ENCODE peak calls at places on chromosomes 6 and 20, in nine cellular contexts. Q, P, Z, U, T, E, H, F and Y are unnamed samples.

GRCh38 chr6:190596-191395 is 101.5 kb upstream of the DUSP22 start:
- DNase-seq in Q (no peak), P (no peak), Z (no peak), U (no peak), T (no peak), E (no peak), H (no peak), F (no peak), Y (no peak)

GRCh38 chr6:140026561-140026960 is 652.1 kb upstream of the CITED2 start:
- DNase-seq in Q (no peak), P (no peak), Z (no peak), U (no peak), T (no peak), E (no peak), H (no peak), F (no peak), Y (no peak)

GRCh38 chr6:127515234-127515793 is 3.8 kb downstream of the MTCL3 start:
- DNase-seq in Q (no peak), P (peak; percentile 30), Z (peak; percentile 2), U (no peak), T (no peak), E (peak; percentile 10), H (peak; percentile 33), F (no peak), Y (no peak)

GRCh38 chr6:31734247-31734702 is 2.1 kb downstream of the CLIC1 start:
- DNase-seq in Q (no peak), P (no peak), Z (no peak), U (no peak), T (no peak), E (no peak), H (no peak), F (no peak), Y (no peak)

GRCh38 chr20:1426231-1426849 is 33.5 kb upstream of the FKBP1A start:
- DNase-seq in Q (no peak), P (no peak), Z (no peak), U (no peak), T (no peak), E (no peak), H (no peak), F (no peak), Y (no peak)

GRCh38 chr6:144344651-144345050 is 59.5 kb downstream of the UTRN start:
- DNase-seq in Q (no peak), P (no peak), Z (no peak), U (no peak), T (no peak), E (no peak), H (no peak), F (no peak), Y (no peak)

GRCh38 chr6:163667372-163668060 is 253.0 kb downstream of the QKI start:
- DNase-seq in Q (peak; percentile 35), P (no peak), Z (no peak), U (no peak), T (no peak), E (peak; percentile 30), H (peak; percentile 10), F (peak; percentile 66), Y (peak; percentile 15)

GRCh38 chr6:157064502-157064901 is 258.8 kb downstream of the TMEM242 start:
- DNase-seq in Q (no peak), P (no peak), Z (no peak), U (no peak), T (no peak), E (no peak), H (no peak), F (no peak), Y (no peak)

GRCh38 chr6:158225767-158226166 is 57.6 kb downstream of the GTF2H5 start:
- DNase-seq in Q (no peak), P (no peak), Z (no peak), U (no peak), T (no peak), E (no peak), H (no peak), F (no peak), Y (no peak)

GRCh38 chr6:50807035-50807434 is 11.6 kb upstream of the TFAP2B start:
- DNase-seq in Q (no peak), P (no peak), Z (no peak), U (no peak), T (no peak), E (no peak), H (no peak), F (no peak), Y (no peak)

GRCh38 chr6:157905590-157906337 is 75.9 kb upstream of the SYNJ2 start:
- DNase-seq in Q (no peak), P (no peak), Z (no peak), U (no peak), T (no peak), E (no peak), H (no peak), F (no peak), Y (no peak)

DNA sequence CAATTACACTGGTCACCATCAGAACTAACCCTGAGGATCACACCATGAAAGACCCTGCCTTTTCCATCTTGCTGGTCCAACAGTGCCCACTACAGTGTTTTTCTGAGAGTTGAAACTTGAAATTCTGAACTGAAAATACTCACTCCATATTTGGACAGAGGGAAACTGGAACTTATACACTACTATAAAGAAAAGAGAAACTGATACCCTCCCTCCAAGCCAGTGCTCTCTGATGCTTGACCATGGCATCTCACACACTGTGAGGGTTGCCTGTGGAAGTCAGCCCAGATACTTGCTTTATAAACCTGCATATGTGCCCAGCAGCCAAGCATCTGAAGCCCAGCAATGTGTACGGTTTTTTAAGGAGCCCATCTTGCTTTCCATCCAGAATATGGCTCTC is 108.7 kb downstream of the FOXA2 start:
- DNase-seq in Q (no peak), P (no peak), Z (no peak), U (no peak), T (no peak), E (no peak), H (no peak), F (no peak), Y (no peak)
- TF ChIP-seq CTCF in Q (no peak), P (no peak), Z (no peak), U (no peak), T (no peak), E (no peak), H (no peak), F (no peak), Y (no peak)

GRCh38 chr20:23047738-23048214 is 1.7 kb downstream of the THBD start:
- DNase-seq in Q (no peak), P (no peak), Z (no peak), U (peak; percentile 79), T (no peak), E (peak; percentile 24), H (no peak), F (peak; percentile 65), Y (no peak)
- H3K4me3 ChIP-seq in Q (peak overlapping the region; percentile 44), P (peak overlapping the region; percentile 36), Z (peak overlapping the region; percentile 53), U (peak overlapping the region; percentile 79), T (peak overlapping the region; percentile 75), E (no peak overlapping the region), H (no peak overlapping the region), F (peak overlapping the region; percentile 78), Y (peak overlapping the region; percentile 45)

DNA sequence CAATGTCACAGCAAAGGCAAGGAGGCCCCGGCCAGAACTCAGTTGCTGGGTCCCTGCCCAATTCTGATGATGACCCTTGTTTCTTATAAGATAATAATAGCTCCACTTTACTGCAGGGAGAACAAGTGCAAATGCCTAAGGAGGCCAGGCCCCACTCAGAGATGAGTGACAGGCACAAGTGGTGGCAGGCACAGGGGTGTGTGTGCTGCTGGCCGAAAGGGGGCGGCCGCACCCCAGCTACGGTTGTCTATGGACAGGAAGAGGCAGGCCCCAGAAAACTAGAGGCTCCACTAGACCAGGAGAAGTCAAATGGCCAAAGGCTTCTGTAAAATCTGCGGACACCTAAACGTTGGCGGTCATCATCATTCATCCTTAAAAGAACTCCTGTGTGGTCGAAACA is 28.5 kb downstream of the GNAS-AS1 start:
- DNase-seq in Q (no peak), P (no peak), Z (no peak), U (no peak), T (no peak), E (no peak), H (no peak), F (no peak), Y (no peak)
- TF ChIP-seq CTCF in Q (no peak), P (no peak), Z (no peak), U (no peak), T (peak; percentile 24), E (no peak), H (no peak), F (no peak), Y (no peak)

GRCh38 chr6:102918161-102918560 is 1524.7 kb downstream of the GRIK2 start:
- DNase-seq in Q (no peak), P (no peak), Z (no peak), U (no peak), T (no peak), E (no peak), H (no peak), F (no peak), Y (no peak)
- H3K4me3 ChIP-seq in Q (no peak overlapping the region), P (no peak overlapping the region), Z (no peak overlapping the region), U (no peak overlapping the region), T (no peak overlapping the region), E (no peak overlapping the region), H (no peak overlapping the region), F (no peak overlapping the region), Y (no peak overlapping the region)

GRCh38 chr6:38806271-38806670 is 91.2 kb downstream of the DNAH8 start:
- DNase-seq in Q (no peak), P (no peak), Z (no peak), U (no peak), T (no peak), E (no peak), H (no peak), F (no peak), Y (no peak)
- TF ChIP-seq CTCF in Q (no peak), P (no peak), Z (no peak), U (no peak), T (no peak), E (no peak), H (no peak), F (no peak), Y (no peak)

GRCh38 chr6:90714319-90714718 is 127.4 kb upstream of the MAP3K7 start:
- DNase-seq in Q (no peak), P (no peak), Z (peak; percentile 86), U (no peak), T (no peak), E (no peak), H (peak; percentile 9), F (no peak), Y (no peak)
- H3K4me3 ChIP-seq in Q (no peak overlapping the region), P (no peak overlapping the region), Z (no peak overlapping the region), U (no peak overlapping the region), T (no peak overlapping the region), E (no peak overlapping the region), H (no peak overlapping the region), F (no peak overlapping the region), Y (no peak overlapping the region)